ENCODE peak calls at places on chromosomes 16 and 17, in five cellular contexts. A, S, T, Y and L are unnamed samples. For H3K27me3, the result is how much of the 10 kb centered on the place peaks cover.

GRCh38 chr16:58717994-58718393 is 16.1 kb downstream of the GOT2 start:
- DNase-seq in A (no peak), S (no peak), T (no peak), Y (no peak), L (no peak)

GRCh38 chr17:16988749-16989229 is 16.9 kb upstream of the TNFRSF13B start:
- DNase-seq in A (no peak), S (no peak), T (no peak), Y (no peak), L (peak)

GRCh38 chr16:83967838-83968482 is at the start of gene NECAB2:
- DNase-seq in A (no peak), S (no peak), T (no peak), Y (peak), L (peak)

GRCh38 chr16:63171545-63171944 is 1135.3 kb upstream of the CDH8 start:
- DNase-seq in A (no peak), S (no peak), T (no peak), Y (no peak), L (no peak)

GRCh38 chr17:82959990-82960418 is 119.4 kb upstream of the METRNL start:
- DNase-seq in A (no peak), S (peak), T (no peak), Y (no peak), L (no peak)

GRCh38 chr17:82570282-82570681 is 50.8 kb downstream of the FOXK2 start:
- DNase-seq in A (no peak), S (no peak), T (no peak), Y (no peak), L (no peak)

GRCh38 chr17:49707246-49707607 is 537 bp downstream of the SLC35B1 start:
- DNase-seq in A (no peak), S (no peak), T (no peak), Y (peak), L (no peak)

GRCh38 chr16:82979406-82980111 is 352.8 kb downstream of the CDH13 start:
- DNase-seq in A (no peak), S (no peak), T (no peak), Y (no peak), L (no peak)

DNA sequence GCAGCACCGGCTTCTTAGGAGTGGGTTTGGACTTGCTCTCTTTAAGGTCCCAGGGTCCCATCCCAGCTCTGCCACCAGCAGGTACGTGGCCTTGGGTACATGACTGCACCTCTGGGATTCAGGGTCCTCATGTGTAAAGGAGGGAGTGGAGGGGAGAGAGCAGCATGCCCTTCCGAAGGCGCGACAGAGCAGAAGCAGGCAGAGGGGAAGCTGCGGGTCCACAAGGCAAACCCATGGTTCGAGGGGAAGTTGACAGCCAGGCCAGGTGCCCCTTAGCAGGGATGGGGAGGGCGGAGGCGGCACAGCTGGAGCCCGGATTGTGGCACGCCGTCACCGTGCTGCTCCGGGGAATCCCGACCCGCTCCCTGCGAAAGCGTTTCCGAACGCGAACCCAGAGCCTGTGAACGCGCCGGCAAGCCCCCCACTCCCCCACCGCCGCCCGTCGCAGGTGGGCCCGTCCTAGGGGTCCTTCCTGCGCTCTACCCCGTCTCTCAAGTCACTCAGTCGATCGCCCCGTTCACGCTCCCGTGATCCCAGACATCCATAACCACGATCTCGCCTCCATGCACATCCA is 4.1 kb upstream of the TBX2 start:
- DNase-seq in A (no peak), S (no peak), T (no peak), Y (no peak), L (no peak)
- H3K27me3 ChIP-seq in A (under half), S (under half), T (under half), Y (under half), L (under half)

GRCh38 chr16:86199182-86199581 is 300.2 kb downstream of the IRF8 start:
- DNase-seq in A (no peak), S (no peak), T (no peak), Y (no peak), L (no peak)

GRCh38 chr16:86201746-86202145 is 302.8 kb downstream of the IRF8 start:
- DNase-seq in A (no peak), S (no peak), T (no peak), Y (no peak), L (no peak)

GRCh38 chr16:86198201-86199118 is 299.5 kb downstream of the IRF8 start:
- DNase-seq in A (no peak), S (no peak), T (no peak), Y (no peak), L (no peak)

GRCh38 chr16:86200722-86201121 is 301.8 kb downstream of the IRF8 start:
- DNase-seq in A (no peak), S (no peak), T (no peak), Y (no peak), L (no peak)

DNA sequence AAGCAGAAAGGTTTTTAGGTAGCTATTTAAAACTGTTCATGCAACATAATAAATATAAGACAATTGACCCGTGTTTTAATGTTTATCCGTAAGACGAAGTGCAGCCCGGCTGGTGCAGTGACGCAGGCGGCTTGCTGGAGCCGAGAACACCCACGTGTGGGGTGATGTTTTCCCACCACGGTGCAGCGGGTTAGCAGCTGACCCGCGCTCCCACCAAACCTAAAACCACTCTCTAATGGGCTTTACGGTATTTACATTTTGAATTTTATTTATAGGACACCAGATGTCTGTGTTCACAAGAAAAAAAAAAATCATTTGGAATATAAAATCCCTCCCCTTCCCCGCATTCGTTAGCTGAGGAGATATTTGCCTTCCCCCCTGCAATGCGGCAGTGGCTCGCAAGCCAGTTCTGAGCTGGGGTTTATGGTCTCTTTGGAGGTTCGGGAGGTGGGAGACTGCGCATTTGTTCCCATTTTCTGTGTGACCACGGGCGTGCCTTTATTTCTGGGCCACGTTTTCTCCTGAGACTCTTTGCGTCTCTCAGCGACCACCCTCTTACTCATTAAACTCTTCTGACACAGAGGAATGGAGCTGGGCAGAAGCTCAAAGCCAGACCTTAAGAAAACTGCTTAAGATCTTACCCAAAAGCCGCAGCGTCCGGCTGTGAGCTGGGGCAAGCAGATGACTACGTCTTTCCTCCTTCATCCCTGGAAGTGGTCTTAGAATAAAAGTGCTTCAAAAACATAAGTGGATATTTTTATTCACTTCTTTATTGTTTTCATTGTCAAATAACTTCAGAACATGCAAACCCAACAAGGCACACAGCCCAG is 301.1 kb downstream of the IRF8 start:
- DNase-seq in A (no peak), S (no peak), T (peak), Y (no peak), L (no peak)
- H3K27me3 ChIP-seq in A (half or more), S (half or more), T (under half), Y (under half), L (under half)

DNA sequence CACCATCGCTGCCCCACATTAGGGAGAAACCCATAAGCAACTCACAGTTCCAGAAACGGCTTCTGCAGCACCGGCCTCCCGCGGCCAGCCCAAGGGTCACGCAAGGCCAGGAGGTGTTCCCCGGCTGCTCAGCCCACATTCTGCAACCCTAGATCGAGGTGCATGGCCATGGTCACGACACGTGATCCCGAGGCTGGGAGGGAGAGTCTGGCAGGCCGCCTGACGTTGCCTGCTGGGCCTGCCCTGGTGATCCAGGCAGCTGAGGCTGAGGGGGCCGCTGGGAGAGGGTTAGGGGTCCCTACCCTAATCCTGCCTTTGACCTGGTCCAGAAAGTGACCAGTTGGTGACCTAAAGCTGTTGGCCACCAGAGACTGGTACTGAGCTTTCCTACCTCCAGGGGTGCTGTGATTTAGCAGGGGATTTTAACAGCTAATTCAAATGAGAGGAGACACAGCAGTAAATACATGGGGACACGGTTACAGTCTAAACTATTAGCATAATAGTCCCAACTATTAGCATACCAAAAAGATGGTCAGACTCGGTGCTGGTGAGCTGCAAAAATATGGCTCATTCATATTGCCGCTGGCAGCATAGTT is 97.4 kb upstream of the CIBAR2 start:
- DNase-seq in A (no peak), S (no peak), T (no peak), Y (no peak), L (no peak)
- H3K27me3 ChIP-seq in A (under half), S (under half), T (under half), Y (under half), L (under half)

GRCh38 chr16:1012722-1013592 is 31.4 kb downstream of the SOX8 start:
- DNase-seq in A (no peak), S (no peak), T (no peak), Y (no peak), L (no peak)

GRCh38 chr16:1011316-1012082 is 29.9 kb downstream of the SOX8 start:
- DNase-seq in A (no peak), S (no peak), T (no peak), Y (no peak), L (no peak)

GRCh38 chr16:1010815-1011214 is 29.2 kb downstream of the SOX8 start:
- DNase-seq in A (no peak), S (no peak), T (no peak), Y (no peak), L (no peak)

GRCh38 chr16:1013593-1013900 is 32.0 kb downstream of the SOX8 start:
- DNase-seq in A (no peak), S (no peak), T (no peak), Y (no peak), L (no peak)

DNA sequence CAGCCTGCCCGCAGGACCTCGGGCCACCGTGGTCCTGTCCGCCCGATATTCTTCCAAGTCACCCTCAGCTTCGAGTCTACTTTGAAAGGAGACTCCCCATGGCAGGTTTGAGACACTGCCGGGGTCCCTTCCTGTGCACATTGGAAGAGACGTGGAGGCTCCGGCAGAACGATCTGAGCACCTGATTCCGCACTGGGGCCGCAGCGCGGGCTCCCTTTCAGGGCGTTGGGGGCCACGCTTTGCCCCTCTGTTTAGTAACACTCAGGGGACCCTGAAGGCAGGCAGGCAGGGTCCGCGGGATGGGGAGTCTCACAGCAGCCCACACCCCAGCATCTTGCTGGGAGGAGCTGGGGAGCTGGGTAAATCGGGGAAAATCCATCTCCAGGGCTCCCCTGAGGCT is 30.6 kb downstream of the SOX8 start:
- DNase-seq in A (no peak), S (no peak), T (no peak), Y (no peak), L (no peak)
- H3K27me3 ChIP-seq in A (under half), S (half or more), T (under half), Y (under half), L (under half)

GRCh38 chr17:56842577-56842976 is 8.6 kb downstream of the DGKE start:
- DNase-seq in A (no peak), S (no peak), T (no peak), Y (no peak), L (no peak)

GRCh38 chr17:56851008-56851407 is 17.1 kb downstream of the DGKE start:
- DNase-seq in A (no peak), S (no peak), T (no peak), Y (no peak), L (no peak)

GRCh38 chr17:56850591-56850990 is 16.6 kb downstream of the DGKE start:
- DNase-seq in A (no peak), S (no peak), T (no peak), Y (no peak), L (no peak)

GRCh38 chr17:56845934-56846333 is 12.0 kb downstream of the DGKE start:
- DNase-seq in A (no peak), S (no peak), T (no peak), Y (no peak), L (no peak)
- H3K27me3 ChIP-seq in A (under half), S (under half), T (under half), Y (under half), L (under half)

DNA sequence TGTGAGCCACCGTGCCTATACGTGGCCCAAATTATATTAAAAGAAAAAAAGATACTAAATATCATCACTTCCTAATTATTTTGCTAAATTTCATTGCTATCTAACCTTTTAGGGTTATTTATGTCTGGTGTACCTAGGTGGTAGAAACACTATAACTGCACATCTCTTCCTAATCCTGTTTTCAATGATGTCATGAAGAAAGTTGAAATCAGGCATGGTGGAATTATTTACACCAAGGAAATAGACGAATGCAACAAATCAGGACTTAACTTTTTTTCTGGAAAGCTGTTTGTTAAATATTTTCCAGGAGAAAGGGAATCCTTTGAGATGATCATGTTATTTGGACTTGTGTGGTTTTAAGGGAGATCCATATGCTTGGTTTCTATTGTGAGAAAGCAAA is 39.2 kb upstream of the SKAP1 start:
- DNase-seq in A (no peak), S (no peak), T (no peak), Y (no peak), L (no peak)
- H3K27me3 ChIP-seq in A (half or more), S (half or more), T (under half), Y (under half), L (under half)

DNA sequence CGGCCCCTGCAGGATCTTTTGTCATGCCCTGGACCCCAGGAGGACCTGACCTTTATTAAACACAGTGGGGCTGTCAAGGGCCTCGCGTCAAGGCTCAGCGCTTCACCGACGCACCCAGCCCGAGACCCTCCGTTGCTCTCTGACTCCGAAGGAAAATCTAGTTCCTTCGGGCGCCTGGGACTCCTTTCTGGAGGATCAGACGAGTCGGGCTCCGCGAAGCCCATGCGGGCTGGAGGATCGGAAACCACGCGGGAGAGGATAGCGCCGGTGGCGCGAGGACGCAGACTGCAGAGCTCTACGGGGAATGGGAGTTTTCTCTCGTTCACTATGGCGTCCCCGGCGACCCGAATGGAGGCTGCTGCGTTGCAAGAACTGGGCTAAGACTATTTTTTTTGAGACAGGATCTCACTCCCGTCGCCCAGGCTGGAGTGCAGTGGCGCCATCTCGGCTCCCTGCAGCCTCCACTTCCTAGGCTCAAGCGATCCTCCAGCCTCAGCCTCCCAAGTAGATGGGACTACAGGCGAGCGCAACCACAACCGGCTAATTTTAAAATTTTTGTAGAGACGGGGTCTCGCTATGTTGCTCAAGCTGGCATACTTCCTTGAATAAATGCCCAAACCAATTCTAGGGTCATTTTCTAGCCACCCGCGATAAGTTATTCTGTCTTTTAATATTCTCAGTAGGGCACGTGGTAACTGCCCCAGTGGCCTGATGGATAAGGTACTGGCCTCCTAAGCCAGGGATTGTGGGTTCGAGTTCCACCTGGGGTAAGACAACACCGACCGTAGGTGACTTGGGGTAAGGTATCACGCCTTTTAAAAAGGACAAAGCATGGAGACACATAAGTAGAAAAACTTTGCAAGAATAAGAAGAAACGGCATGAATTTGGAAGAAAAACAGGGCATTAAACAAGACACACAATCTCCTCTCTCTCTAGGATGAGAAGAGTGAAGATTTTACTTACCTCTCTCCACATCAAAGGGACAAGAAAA is 5.5 kb downstream of the OR1F1 start:
- DNase-seq in A (no peak), S (no peak), T (no peak), Y (no peak), L (no peak)
- H3K27me3 ChIP-seq in A (half or more), S (half or more), T (under half), Y (half or more), L (under half)